ENCODE peak calls at places on chromosomes 16 and 17, in eight cellular contexts. N is tibial nerve, R is ovary, L is A549, C is upper lobe of left lung, T is suprapubic skin, M is K562, I is stomach. O is an unnamed sample.

GRCh38 chr17:31549121-31549524 is 157.6 kb downstream of the RAB11FIP4 start:
- DNase-seq in T (no peak), N (no peak), C (no peak), I (no peak), M (no peak), L (peak; percentile 70), R (peak; percentile 44), O (no peak)

GRCh38 chr17:41957058-41957868 is 9.3 kb upstream of the CNP start:
- DNase-seq in C (no peak), T (no peak), L (no peak), N (no peak), I (no peak), R (no peak), M (peak; percentile 47), O (no peak)

GRCh38 chr16:78443780-78444422 is 344.4 kb downstream of the WWOX start:
- DNase-seq in T (no peak), I (no peak), R (peak; percentile 30), M (peak; percentile 57), L (no peak), C (no peak), N (no peak), O (peak; percentile 45)

GRCh38 chr17:61574542-61575351 is 16.3 kb downstream of the NACA2 start:
- DNase-seq in I (no peak), M (peak; percentile 18), R (no peak), L (peak; percentile 80), C (no peak), N (no peak), T (no peak), O (no peak)

GRCh38 chr16:25692734-25693508 is 1.2 kb downstream of the HS3ST4 start:
- DNase-seq in T (no peak), I (no peak), L (no peak), C (no peak), M (no peak), R (no peak), N (no peak), O (no peak)

GRCh38 chr17:78704594-78704993 is 77.5 kb downstream of the CYTH1 start:
- DNase-seq in T (no peak), L (no peak), C (no peak), R (no peak), M (no peak), I (peak; percentile 11), N (no peak), O (no peak)

GRCh38 chr16:15837761-15838160 is 19.1 kb downstream of the MYH11 start:
- DNase-seq in I (no peak), C (no peak), T (no peak), R (no peak), N (no peak), L (no peak), M (no peak), O (no peak)

GRCh38 chr16:25340973-25341372 is 83.3 kb upstream of the ZKSCAN2 start:
- DNase-seq in T (no peak), I (no peak), M (no peak), N (no peak), L (no peak), R (no peak), C (no peak), O (no peak)

DNA sequence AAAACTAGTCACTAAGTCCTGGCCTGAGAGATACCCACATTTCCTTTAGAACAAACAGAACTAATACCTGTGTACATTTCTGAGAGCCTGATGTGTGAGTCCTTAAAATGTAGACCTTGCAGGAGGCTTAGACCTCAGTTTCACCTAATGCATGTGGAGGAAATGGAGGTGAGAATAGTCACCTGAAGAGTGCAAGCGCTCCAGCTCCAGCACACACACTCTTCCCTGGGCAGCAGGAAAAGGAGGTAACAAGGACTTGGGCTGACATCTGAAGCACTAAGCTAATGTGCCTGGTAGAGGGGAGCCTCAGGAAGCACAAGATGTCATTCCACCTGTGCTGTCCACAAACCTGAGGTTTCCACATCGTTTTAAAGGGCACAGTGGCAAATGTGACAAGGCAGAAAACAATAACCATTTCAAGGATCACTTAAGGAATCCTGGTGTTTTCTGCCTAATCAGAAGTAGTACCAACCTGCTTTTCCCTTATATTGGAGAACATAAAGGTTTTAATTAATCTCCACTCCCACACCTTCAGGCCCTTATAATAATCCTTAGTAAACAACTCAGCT is 17.2 kb upstream of the RSL1D1 start:
- DNase-seq in N (no peak), L (no peak), I (no peak), T (no peak), R (no peak), C (no peak), M (no peak), O (no peak)
- TF ChIP-seq EP300 in N (no peak), L (no peak), I (no peak), T (no peak), R (no peak), C (no peak), M (no peak), O (no peak)

GRCh38 chr16:49854227-49855203 is 1.4 kb downstream of the ZNF423 start:
- DNase-seq in N (no peak), M (no peak), T (no peak), L (peak; percentile 31), R (peak; percentile 57), I (no peak), C (no peak), O (no peak)
- TF ChIP-seq EP300 in N (peak; percentile 40), M (no peak), T (no peak), L (no peak), R (no peak), I (no peak), C (no peak), O (no peak)

GRCh38 chr17:7612294-7612640 is 2.4 kb downstream of the FXR2 start:
- DNase-seq in M (no peak), T (no peak), I (no peak), N (no peak), C (no peak), R (no peak), L (no peak), O (no peak)
- TF ChIP-seq EP300 in M (no peak), T (no peak), I (no peak), N (no peak), C (no peak), R (no peak), L (no peak), O (no peak)

GRCh38 chr17:18261146-18261515 is 669 bp downstream of the MIEF2 start:
- DNase-seq in I (peak; percentile 77), M (peak; percentile 38), T (no peak), C (peak; percentile 96), R (peak; percentile 58), N (no peak), L (peak; percentile 85), O (no peak)
- TF ChIP-seq EP300 in I (no peak), M (no peak), T (no peak), C (no peak), R (no peak), N (no peak), L (no peak), O (no peak)

GRCh38 chr16:85430523-85431381 is 182.4 kb upstream of the GSE1 start:
- DNase-seq in T (no peak), C (no peak), R (peak; percentile 10), M (no peak), L (no peak), N (no peak), I (no peak), O (no peak)
- TF ChIP-seq EP300 in T (no peak), C (no peak), R (no peak), M (no peak), L (no peak), N (no peak), I (no peak), O (no peak)

GRCh38 chr17:75335315-75335714 is 46.1 kb upstream of the SLC25A19 start:
- DNase-seq in N (no peak), M (no peak), C (no peak), T (no peak), I (no peak), R (no peak), L (no peak), O (no peak)

GRCh38 chr17:75341784-75342183 is 52.6 kb upstream of the SLC25A19 start:
- DNase-seq in I (no peak), C (no peak), N (no peak), T (no peak), M (peak; percentile 24), R (no peak), L (no peak), O (no peak)

GRCh38 chr17:75340636-75341035 is 51.4 kb upstream of the SLC25A19 start:
- DNase-seq in T (no peak), L (no peak), R (no peak), C (no peak), M (no peak), I (no peak), N (no peak), O (no peak)

GRCh38 chr17:75334723-75335122 is 45.5 kb upstream of the SLC25A19 start:
- DNase-seq in L (no peak), M (no peak), C (no peak), R (no peak), T (no peak), I (no peak), N (no peak), O (no peak)

DNA sequence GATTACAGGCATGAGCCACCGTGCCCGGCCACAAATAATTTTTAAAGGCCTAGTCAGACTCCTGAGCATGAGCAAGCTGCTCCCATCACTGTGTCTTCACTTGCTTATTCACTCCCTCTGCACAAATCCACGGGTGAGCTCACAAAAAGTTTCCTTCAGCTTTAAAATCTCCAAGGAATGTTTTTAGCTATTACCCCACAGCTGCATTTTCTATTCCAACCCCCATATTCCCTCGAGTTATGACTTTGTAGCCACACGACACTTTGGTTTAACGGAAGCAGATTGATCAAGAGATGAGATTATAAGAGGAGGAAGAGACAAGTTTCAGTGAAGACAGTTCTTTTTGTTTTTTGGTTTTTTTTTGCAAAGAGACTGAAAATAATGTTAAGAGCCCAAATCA is 49.1 kb upstream of the SLC25A19 start:
- DNase-seq in I (no peak), R (no peak), L (no peak), C (no peak), N (no peak), T (no peak), M (peak; percentile 29), O (no peak)
- TF ChIP-seq EP300 in I (no peak), R (no peak), L (no peak), C (no peak), N (no peak), T (no peak), M (peak; percentile 46), O (no peak)

DNA sequence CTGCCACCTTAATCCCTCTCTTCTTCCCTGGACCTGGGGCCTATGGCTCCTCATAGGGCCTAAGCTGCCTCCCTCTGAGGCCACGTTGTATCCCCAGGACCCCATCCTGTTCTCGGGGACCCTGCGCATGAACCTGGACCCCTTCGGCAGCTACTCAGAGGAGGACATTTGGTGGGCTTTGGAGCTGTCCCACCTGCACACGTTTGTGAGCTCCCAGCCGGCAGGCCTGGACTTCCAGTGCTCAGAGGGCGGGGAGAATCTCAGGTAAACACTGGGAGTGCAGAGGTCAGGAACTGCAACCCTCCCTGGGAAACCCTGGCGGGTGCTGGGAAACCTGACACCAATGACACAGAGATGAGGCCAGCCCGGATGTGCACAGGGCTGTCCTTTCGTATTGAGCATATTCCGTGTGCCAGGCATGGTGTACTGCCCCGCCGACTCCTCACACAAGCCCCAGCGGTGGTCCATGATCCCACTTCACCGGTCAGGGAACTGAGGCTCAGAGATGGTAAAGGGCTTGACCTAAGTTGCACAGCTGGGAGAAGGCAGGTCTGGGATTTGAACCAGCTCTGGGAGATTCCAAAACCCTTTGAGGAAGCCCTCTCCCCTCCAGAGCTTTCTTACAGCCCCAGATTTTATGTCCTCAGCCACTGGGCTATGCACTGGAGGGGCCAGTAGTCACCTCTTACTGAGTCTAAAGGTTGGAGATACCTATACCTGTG is 22.9 kb downstream of the ANKRD40 start:
- DNase-seq in C (no peak), M (no peak), N (no peak), I (peak; percentile 64), L (no peak), T (peak; percentile 18), R (no peak), O (no peak)
- TF ChIP-seq EP300 in C (no peak), M (no peak), N (no peak), I (no peak), L (no peak), T (no peak), R (no peak), O (no peak)

O was measured in esophagus muscularis mucosa.